ENCODE peak calls at places on chromosomes 13 and 19, in four cellular contexts. U is uterus, L is HAP-1, E is NCI-H1436. D is an unnamed sample.

GRCh38 chr19:3981736-3982681 is 3.3 kb downstream of the EEF2 start:
- DNase-seq in E (no peak), L (no peak), U (no peak), D (no peak)

GRCh38 chr13:73341748-73342147 is 282.9 kb downstream of the KLF5 start:
- DNase-seq in U (no peak), L (no peak), E (no peak), D (no peak)

GRCh38 chr13:110228936-110229904 is 77.7 kb downstream of the COL4A1 start:
- DNase-seq in U (no peak), L (no peak), E (no peak), D (no peak)

GRCh38 chr13:39311619-39312018 is 273.4 kb downstream of the NHLRC3 start:
- DNase-seq in E (no peak), U (no peak), L (no peak), D (no peak)

GRCh38 chr19:46704379-46705076 is 12.4 kb downstream of the PRKD2 start:
- DNase-seq in E (peak), L (peak), U (peak), D (no peak)

GRCh38 chr13:24228852-24229458 is 68.4 kb downstream of the SPATA13 start:
- DNase-seq in U (no peak), L (peak), E (peak), D (peak)

GRCh38 chr19:28444371-28444770 is 768.6 kb downstream of the UQCRFS1 start:
- DNase-seq in U (no peak), E (no peak), L (no peak), D (no peak)

GRCh38 chr19:797528-798414 is 519 bp downstream of the PTBP1 start:
- DNase-seq in U (peak), E (peak), L (peak), D (no peak)

GRCh38 chr19:2775556-2776430 is 7.3 kb downstream of the SGTA start:
- DNase-seq in U (peak), E (no peak), L (no peak), D (no peak)

GRCh38 chr13:74529968-74530367 is 395.8 kb upstream of the KLF12 start:
- DNase-seq in E (no peak), L (peak), U (no peak), D (no peak)

GRCh38 chr13:112959701-112960542 is 9.1 kb upstream of the MCF2L start:
- DNase-seq in E (no peak), L (no peak), U (no peak), D (no peak)

GRCh38 chr19:33458807-33459206 is 62.8 kb downstream of the PEPD start:
- DNase-seq in E (no peak), L (no peak), U (no peak), D (no peak)

GRCh38 chr19:2305974-2306806 is 1.8 kb downstream of the LINGO3 start:
- DNase-seq in U (no peak), L (no peak), E (no peak), D (no peak)

GRCh38 chr13:42612021-42612765 is 38.2 kb downstream of the TNFSF11 start:
- DNase-seq in L (no peak), U (no peak), E (no peak), D (no peak)

GRCh38 chr13:31639443-31640163 is 99.7 kb upstream of the RXFP2 start:
- DNase-seq in U (no peak), E (no peak), L (no peak), D (no peak)

GRCh38 chr19:15154002-15154612 is 46.7 kb downstream of the NOTCH3 start:
- DNase-seq in E (no peak), U (no peak), L (peak), D (no peak)

GRCh38 chr19:29663861-29664752 is 1.2 kb upstream of the PLEKHF1 start:
- DNase-seq in U (no peak), L (no peak), E (no peak), D (no peak)

GRCh38 chr19:38389101-38389925 is 816 bp downstream of the SPRED3 start:
- DNase-seq in U (no peak), L (no peak), E (no peak), D (no peak)

GRCh38 chr13:20400774-20401173 is 124.9 kb downstream of the CRYL1 start:
- DNase-seq in U (no peak), E (no peak), L (no peak), D (no peak)

GRCh38 chr13:39451860-39452301 is 151.1 kb downstream of the LHFPL6 start:
- DNase-seq in L (peak), U (peak), E (no peak), D (no peak)

GRCh38 chr13:48875071-48875470 is 100.6 kb upstream of the FNDC3A start:
- DNase-seq in U (no peak), E (no peak), L (peak), D (no peak)

GRCh38 chr19:35449347-35450043 is 1.4 kb downstream of the FFAR2 start:
- DNase-seq in L (no peak), E (peak), U (no peak), D (no peak)